ENCODE peak calls at places on chromosomes 6 and 20, in eight cellular contexts. One of them, this sample, is unnamed. For H3K4me1, the result is how much of the 10 kb centered on the place peaks cover.

GRCh38 chr20:15637971-15638754 is 935.1 kb downstream of the KIF16B start:
- DNase-seq in GM23338: peak
- DNase-seq in hepatocyte: no peak
- DNase-seq in body of pancreas: peak
- DNase-seq in PC-9: no peak
- DNase-seq in heart right ventricle: no peak
- DNase-seq in ovary: no peak
- DNase-seq in IMR-90: no peak
- DNase-seq in this sample: no peak

GRCh38 chr6:93419304-93420162 is at the start of gene EPHA7:
- DNase-seq in ovary: peak
- DNase-seq in hepatocyte: peak
- DNase-seq in IMR-90: peak
- DNase-seq in heart right ventricle: peak
- DNase-seq in body of pancreas: peak
- DNase-seq in PC-9: peak
- DNase-seq in GM23338: peak
- DNase-seq in this sample: peak

GRCh38 chr6:72755752-72756151 is 133.9 kb downstream of the KCNQ5 start:
- DNase-seq in GM23338: peak
- DNase-seq in PC-9: no peak
- DNase-seq in heart right ventricle: no peak
- DNase-seq in ovary: no peak
- DNase-seq in IMR-90: no peak
- DNase-seq in body of pancreas: peak
- DNase-seq in hepatocyte: no peak
- DNase-seq in this sample: no peak

GRCh38 chr20:50146732-50147662 is 6.5 kb downstream of the PEDS1 start:
- DNase-seq in body of pancreas: peak
- DNase-seq in GM23338: peak
- DNase-seq in IMR-90: peak
- DNase-seq in PC-9: peak
- DNase-seq in hepatocyte: no peak
- DNase-seq in heart right ventricle: no peak
- DNase-seq in ovary: no peak
- DNase-seq in this sample: peak

GRCh38 chr6:105553174-105553573 is 150.3 kb upstream of the PREP start:
- DNase-seq in heart right ventricle: no peak
- DNase-seq in hepatocyte: peak
- DNase-seq in body of pancreas: no peak
- DNase-seq in IMR-90: no peak
- DNase-seq in PC-9: peak
- DNase-seq in ovary: no peak
- DNase-seq in GM23338: no peak
- DNase-seq in this sample: no peak

GRCh38 chr6:83917001-83917400 is 57.5 kb downstream of the CYB5R4 start:
- DNase-seq in IMR-90: peak
- DNase-seq in body of pancreas: no peak
- DNase-seq in GM23338: no peak
- DNase-seq in PC-9: no peak
- DNase-seq in heart right ventricle: no peak
- DNase-seq in ovary: no peak
- DNase-seq in hepatocyte: no peak
- DNase-seq in this sample: no peak

GRCh38 chr20:2108987-2109386 is 7.4 kb downstream of the STK35 start:
- DNase-seq in hepatocyte: peak
- DNase-seq in GM23338: no peak
- DNase-seq in PC-9: peak
- DNase-seq in IMR-90: peak
- DNase-seq in ovary: no peak
- DNase-seq in body of pancreas: no peak
- DNase-seq in heart right ventricle: no peak
- DNase-seq in this sample: no peak

GRCh38 chr6:128569737-128570438 is 49.5 kb upstream of the PTPRK start:
- DNase-seq in heart right ventricle: no peak
- DNase-seq in IMR-90: peak
- DNase-seq in hepatocyte: peak
- DNase-seq in body of pancreas: no peak
- DNase-seq in ovary: no peak
- DNase-seq in GM23338: peak
- DNase-seq in PC-9: peak
- DNase-seq in this sample: no peak

GRCh38 chr6:167350322-167350721 is 25.4 kb downstream of the TTLL2 start:
- DNase-seq in GM23338: peak
- DNase-seq in heart right ventricle: peak
- DNase-seq in ovary: no peak
- DNase-seq in hepatocyte: no peak
- DNase-seq in PC-9: no peak
- DNase-seq in IMR-90: no peak
- DNase-seq in body of pancreas: no peak
- DNase-seq in this sample: no peak

GRCh38 chr6:98924647-98925046 is 23.1 kb downstream of the FBXL4 start:
- DNase-seq in PC-9: no peak
- DNase-seq in heart right ventricle: peak
- DNase-seq in IMR-90: no peak
- DNase-seq in GM23338: no peak
- DNase-seq in body of pancreas: peak
- DNase-seq in ovary: no peak
- DNase-seq in hepatocyte: no peak
- DNase-seq in this sample: no peak

GRCh38 chr20:19594896-19595295 is 163.2 kb upstream of the RIN2 start:
- DNase-seq in GM23338: no peak
- DNase-seq in PC-9: no peak
- DNase-seq in ovary: no peak
- DNase-seq in IMR-90: no peak
- DNase-seq in hepatocyte: no peak
- DNase-seq in body of pancreas: no peak
- DNase-seq in heart right ventricle: no peak
- DNase-seq in this sample: no peak

GRCh38 chr20:50312682-50313187 is 122.1 kb downstream of the CEBPB start:
- DNase-seq in heart right ventricle: peak
- DNase-seq in body of pancreas: peak
- DNase-seq in GM23338: no peak
- DNase-seq in IMR-90: peak
- DNase-seq in ovary: peak
- DNase-seq in PC-9: no peak
- DNase-seq in hepatocyte: no peak
- DNase-seq in this sample: no peak

GRCh38 chr20:58393299-58393698 is 4.3 kb downstream of the VAPB start:
- DNase-seq in PC-9: no peak
- DNase-seq in heart right ventricle: no peak
- DNase-seq in IMR-90: peak
- DNase-seq in body of pancreas: no peak
- DNase-seq in hepatocyte: no peak
- DNase-seq in GM23338: no peak
- DNase-seq in ovary: no peak
- DNase-seq in this sample: no peak

GRCh38 chr20:63700199-63701050 is 4.0 kb downstream of the TNFRSF6B start:
- DNase-seq in PC-9: no peak
- DNase-seq in IMR-90: no peak
- DNase-seq in GM23338: no peak
- DNase-seq in ovary: no peak
- DNase-seq in hepatocyte: no peak
- DNase-seq in body of pancreas: no peak
- DNase-seq in heart right ventricle: no peak
- DNase-seq in this sample: no peak

GRCh38 chr6:12749531-12750379 is 33.2 kb downstream of the PHACTR1 start:
- DNase-seq in ovary: no peak
- DNase-seq in GM23338: peak
- DNase-seq in heart right ventricle: no peak
- DNase-seq in IMR-90: no peak
- DNase-seq in PC-9: no peak
- DNase-seq in body of pancreas: peak
- DNase-seq in hepatocyte: no peak
- DNase-seq in this sample: no peak

GRCh38 chr6:35707714-35708407 is 19.1 kb upstream of the FKBP5 start:
- DNase-seq in PC-9: no peak
- DNase-seq in hepatocyte: no peak
- DNase-seq in body of pancreas: no peak
- DNase-seq in heart right ventricle: no peak
- DNase-seq in ovary: no peak
- DNase-seq in IMR-90: no peak
- DNase-seq in GM23338: no peak
- DNase-seq in this sample: peak

GRCh38 chr6:7106752-7107577 is 796 bp upstream of the RREB1 start:
- DNase-seq in hepatocyte: peak
- DNase-seq in body of pancreas: peak
- DNase-seq in heart right ventricle: peak
- DNase-seq in ovary: peak
- DNase-seq in IMR-90: peak
- DNase-seq in GM23338: peak
- DNase-seq in PC-9: peak
- DNase-seq in this sample: peak

GRCh38 chr6:7104752-7105151 is 3.0 kb upstream of the RREB1 start:
- DNase-seq in GM23338: no peak
- DNase-seq in body of pancreas: no peak
- DNase-seq in ovary: no peak
- DNase-seq in hepatocyte: no peak
- DNase-seq in PC-9: no peak
- DNase-seq in heart right ventricle: no peak
- DNase-seq in IMR-90: no peak
- DNase-seq in this sample: no peak

GRCh38 chr6:7108196-7108963 is 619 bp downstream of the RREB1 start:
- DNase-seq in PC-9: peak
- DNase-seq in hepatocyte: peak
- DNase-seq in IMR-90: peak
- DNase-seq in heart right ventricle: peak
- DNase-seq in body of pancreas: peak
- DNase-seq in GM23338: peak
- DNase-seq in ovary: peak
- DNase-seq in this sample: peak

GRCh38 chr6:7107578-7108195 is at the start of gene RREB1:
- DNase-seq in hepatocyte: peak
- DNase-seq in heart right ventricle: peak
- DNase-seq in body of pancreas: peak
- DNase-seq in PC-9: peak
- DNase-seq in IMR-90: peak
- DNase-seq in GM23338: peak
- DNase-seq in ovary: peak
- DNase-seq in this sample: peak

DNA sequence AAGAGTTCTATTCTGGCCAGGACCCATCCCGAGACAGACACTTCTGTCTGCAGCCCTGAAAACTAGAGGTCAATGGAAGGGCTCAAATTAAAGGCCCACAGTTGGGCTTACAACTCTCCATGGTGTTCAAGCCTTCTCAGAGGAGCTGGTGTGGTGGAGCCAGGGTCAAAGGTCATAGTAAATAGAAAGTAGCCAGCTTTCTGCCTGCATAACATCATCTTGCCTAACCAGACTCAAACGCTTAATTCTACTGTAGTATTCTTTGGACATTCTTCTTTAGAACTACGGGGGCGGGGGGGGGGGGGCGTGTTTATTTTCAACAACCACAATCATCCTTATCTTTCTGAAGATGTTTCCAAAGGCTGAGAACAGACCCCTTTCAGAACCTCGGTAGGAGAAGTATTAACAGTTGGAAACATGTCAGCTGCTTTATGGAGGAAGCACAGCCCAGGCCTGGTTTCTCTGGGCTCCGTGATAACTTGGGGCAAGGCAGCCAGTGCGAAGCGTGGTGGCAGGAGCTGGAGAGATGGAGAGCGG is 1.5 kb upstream of the RREB1 start:
- DNase-seq in ovary: no peak
- DNase-seq in GM23338: no peak
- DNase-seq in body of pancreas: peak
- DNase-seq in PC-9: no peak
- DNase-seq in IMR-90: peak
- DNase-seq in heart right ventricle: no peak
- DNase-seq in hepatocyte: peak
- DNase-seq in this sample: no peak
- H3K4me3 ChIP-seq in ovary: no peak
- H3K4me3 ChIP-seq in GM23338: peak
- H3K4me3 ChIP-seq in body of pancreas: no peak
- H3K4me3 ChIP-seq in PC-9: no peak
- H3K4me3 ChIP-seq in IMR-90: peak
- H3K4me3 ChIP-seq in heart right ventricle: peak
- H3K4me3 ChIP-seq in hepatocyte: peak
- H3K4me3 ChIP-seq in this sample: peak

DNA sequence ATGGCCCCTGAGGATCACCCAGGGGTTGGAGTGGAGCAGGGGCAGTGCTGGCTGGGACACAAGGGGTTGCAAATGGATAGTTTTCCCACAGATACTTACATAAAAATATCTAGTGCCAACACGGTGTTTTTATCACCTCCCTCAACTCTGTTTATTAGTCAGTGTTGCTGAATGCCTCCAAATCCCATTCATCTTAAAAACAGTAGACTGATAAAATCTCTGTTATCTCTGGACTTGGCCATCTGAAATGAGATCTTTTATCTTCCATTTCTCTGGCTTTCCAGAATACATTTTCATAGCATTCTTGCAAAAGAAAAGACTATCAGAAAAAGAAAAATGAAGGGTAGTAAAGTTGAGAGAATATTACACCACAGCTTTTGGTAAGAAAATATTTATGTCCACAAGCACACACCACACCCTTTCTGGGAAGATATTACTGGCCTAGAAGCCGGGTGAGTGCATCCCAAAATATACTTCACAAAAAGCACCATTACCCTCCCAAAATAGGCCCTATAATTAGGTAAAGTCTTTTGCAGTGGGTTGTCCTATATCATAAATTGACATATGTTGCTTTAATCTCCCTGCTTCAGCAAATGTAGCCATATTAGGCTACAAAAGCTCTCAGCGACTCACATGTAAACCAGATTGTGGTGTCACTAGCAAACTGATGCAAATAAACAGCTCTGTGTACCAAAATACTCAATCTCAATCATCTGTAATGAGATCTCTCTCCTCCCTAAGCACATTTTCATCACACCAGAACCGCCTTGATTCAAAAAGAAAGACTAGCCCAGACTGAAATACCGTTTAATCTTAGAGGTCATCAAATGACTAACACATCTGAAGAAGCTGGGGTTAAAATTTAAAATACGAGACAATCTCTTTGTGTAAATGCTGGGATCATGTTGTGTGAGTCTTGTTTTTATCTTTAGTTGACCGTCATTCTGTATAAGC is 96.7 kb downstream of the FYN start:
- DNase-seq in heart right ventricle: no peak
- DNase-seq in PC-9: no peak
- DNase-seq in IMR-90: no peak
- DNase-seq in ovary: no peak
- DNase-seq in GM23338: no peak
- DNase-seq in body of pancreas: no peak
- DNase-seq in hepatocyte: no peak
- DNase-seq in this sample: no peak
- H3K4me1 ChIP-seq in heart right ventricle: under half
- H3K4me1 ChIP-seq in PC-9: under half
- H3K4me1 ChIP-seq in IMR-90: under half
- H3K4me1 ChIP-seq in ovary: under half
- H3K4me1 ChIP-seq in GM23338: under half
- H3K4me1 ChIP-seq in body of pancreas: under half
- H3K4me1 ChIP-seq in hepatocyte: under half
- H3K4me1 ChIP-seq in this sample: half or more

GRCh38 chr6:100228437-100229424 is 234.7 kb upstream of the MCHR2 start:
- DNase-seq in GM23338: peak
- DNase-seq in heart right ventricle: peak
- DNase-seq in ovary: no peak
- DNase-seq in IMR-90: peak
- DNase-seq in hepatocyte: peak
- DNase-seq in PC-9: peak
- DNase-seq in body of pancreas: peak
- DNase-seq in this sample: peak
- TF ChIP-seq CTCF in GM23338: peak
- TF ChIP-seq CTCF in heart right ventricle: no peak
- TF ChIP-seq CTCF in ovary: no peak
- TF ChIP-seq CTCF in IMR-90: peak
- TF ChIP-seq CTCF in hepatocyte: peak
- TF ChIP-seq CTCF in PC-9: no peak
- TF ChIP-seq CTCF in body of pancreas: no peak
- TF ChIP-seq CTCF in this sample: no peak

GRCh38 chr20:56924316-56924975 is 295.3 kb downstream of the TFAP2C start:
- DNase-seq in PC-9: no peak
- DNase-seq in hepatocyte: no peak
- DNase-seq in heart right ventricle: no peak
- DNase-seq in IMR-90: no peak
- DNase-seq in ovary: no peak
- DNase-seq in body of pancreas: no peak
- DNase-seq in GM23338: peak
- DNase-seq in this sample: no peak
- H3K4me3 ChIP-seq in PC-9: no peak
- H3K4me3 ChIP-seq in hepatocyte: no peak
- H3K4me3 ChIP-seq in heart right ventricle: no peak
- H3K4me3 ChIP-seq in IMR-90: no peak
- H3K4me3 ChIP-seq in ovary: no peak
- H3K4me3 ChIP-seq in body of pancreas: no peak
- H3K4me3 ChIP-seq in GM23338: peak
- H3K4me3 ChIP-seq in this sample: no peak

This sample was measured in CD8-positive, alpha-beta T cell.